ENCODE peak calls at places on chromosomes 11 and 22, in five cellular contexts. Z, E, M, G and P are unnamed samples.

GRCh38 chr11:9462172-9462799 is 1.5 kb downstream of the ZNF143 start:
- DNase-seq in G (no peak), M (peak; percentile 3), E (no peak), Z (no peak), P (no peak)

GRCh38 chr11:30451642-30452041 is 128.7 kb downstream of the ARL14EP start:
- DNase-seq in G (no peak), Z (no peak), E (no peak), M (no peak), P (no peak)

GRCh38 chr11:117465236-117465997 is 137.8 kb downstream of the CEP164 start:
- DNase-seq in Z (no peak), E (no peak), G (no peak), M (no peak), P (no peak)

GRCh38 chr22:23097412-23098229 is 27.3 kb downstream of the GNAZ start:
- DNase-seq in E (no peak), Z (no peak), G (no peak), M (no peak), P (no peak)

GRCh38 chr11:108592591-108593213 is 866 bp downstream of the EXPH5 start:
- DNase-seq in M (no peak), Z (peak; percentile 27), G (no peak), E (peak; percentile 3), P (no peak)

GRCh38 chr22:20926243-20926642 is 9.0 kb downstream of the CRKL start:
- DNase-seq in G (no peak), Z (no peak), E (no peak), M (no peak), P (no peak)

GRCh38 chr11:12537778-12538401 is 136.3 kb upstream of the TEAD1 start:
- DNase-seq in Z (no peak), M (no peak), E (no peak), G (no peak), P (no peak)

GRCh38 chr22:42202048-42202447 is 68.4 kb downstream of the TCF20 start:
- DNase-seq in G (no peak), E (no peak), Z (no peak), M (no peak), P (no peak)

GRCh38 chr22:30701872-30702271 is 7.2 kb downstream of the OSBP2 start:
- DNase-seq in E (no peak), Z (no peak), G (no peak), M (peak; percentile 3), P (no peak)

GRCh38 chr11:12909866-12910265 is 99.2 kb upstream of the RASSF10 start:
- DNase-seq in G (no peak), Z (no peak), M (no peak), E (no peak), P (no peak)

GRCh38 chr11:98964146-98964545 is 56.6 kb upstream of the CNTN5 start:
- DNase-seq in E (no peak), Z (no peak), G (no peak), M (no peak), P (no peak)

GRCh38 chr11:8384199-8384821 is 120.6 kb upstream of the LMO1 start:
- DNase-seq in Z (no peak), E (no peak), G (no peak), M (no peak), P (no peak)

GRCh38 chr11:61731956-61732675 is 20.3 kb upstream of the MYRF start:
- DNase-seq in E (no peak), G (no peak), M (no peak), Z (no peak), P (no peak)

GRCh38 chr11:67304511-67305113 is 1.3 kb downstream of the SSH3 start:
- DNase-seq in M (no peak), Z (no peak), G (no peak), E (no peak), P (no peak)

GRCh38 chr11:40514124-40514523 is 945.3 kb downstream of the LRRC4C start:
- DNase-seq in M (peak; percentile 1), G (no peak), Z (no peak), E (no peak), P (peak; percentile 31)

GRCh38 chr22:22855617-22856308 is 31.9 kb upstream of the IGLL5 start:
- DNase-seq in M (no peak), Z (no peak), G (no peak), E (peak; percentile 15), P (no peak)

GRCh38 chr11:45927684-45928413 is 5.4 kb downstream of the LARGE2 start:
- DNase-seq in Z (no peak), E (no peak), M (no peak), G (no peak), P (no peak)

GRCh38 chr11:62404435-62404834 is 14.4 kb upstream of the SCGB1A1 start:
- DNase-seq in G (no peak), E (no peak), M (no peak), Z (no peak), P (no peak)

GRCh38 chr11:12287009-12287373 is 90.4 kb upstream of the PARVA start:
- DNase-seq in G (no peak), E (no peak), Z (no peak), M (peak; percentile 93), P (peak; percentile 37)

GRCh38 chr11:76701701-76702100 is 31.2 kb upstream of the LRRC32 start:
- DNase-seq in Z (no peak), E (no peak), M (peak; percentile 62), G (no peak), P (no peak)

GRCh38 chr11:74487875-74488274 is 5.6 kb downstream of the LIPT2 start:
- DNase-seq in M (no peak), G (no peak), E (no peak), Z (no peak), P (no peak)

GRCh38 chr22:44678245-44678979 is 23.6 kb upstream of the PRR5 start:
- DNase-seq in E (no peak), Z (no peak), G (no peak), M (no peak), P (no peak)

GRCh38 chr11:1888347-1888753 is 3.3 kb downstream of the PRR33 start:
- DNase-seq in M (no peak), Z (no peak), E (no peak), G (no peak), P (no peak)

GRCh38 chr11:102760355-102761035 is 19.9 kb downstream of the MMP10 start:
- DNase-seq in E (no peak), Z (no peak), M (peak; percentile 97), G (no peak), P (peak; percentile 95)

GRCh38 chr11:46238078-46238966 is 39.1 kb upstream of the CREB3L1 start:
- DNase-seq in G (no peak), E (peak; percentile 42), Z (peak; percentile 49), M (peak; percentile 33), P (no peak)

GRCh38 chr11:46330154-46330886 is 16.9 kb upstream of the DGKZ start:
- DNase-seq in Z (no peak), G (peak; percentile 93), M (no peak), E (no peak), P (no peak)

GRCh38 chr11:15770798-15771414 is 585.4 kb downstream of the SOX6 start:
- DNase-seq in M (no peak), G (no peak), E (no peak), Z (no peak), P (no peak)

GRCh38 chr11:125401746-125402145 is 94.3 kb downstream of the FEZ1 start:
- DNase-seq in Z (no peak), G (no peak), M (no peak), E (no peak), P (no peak)

GRCh38 chr11:68904458-68904847 is 762 bp downstream of the IGHMBP2 start:
- DNase-seq in G (no peak), Z (no peak), M (no peak), E (no peak), P (no peak)

GRCh38 chr22:29380032-29380781 is 8.2 kb downstream of the AP1B1 start:
- DNase-seq in Z (no peak), M (peak; percentile 82), E (no peak), G (no peak), P (peak; percentile 39)

GRCh38 chr11:114776956-114777355 is 98.6 kb downstream of the NXPE2 start:
- DNase-seq in Z (no peak), M (no peak), G (no peak), E (no peak), P (no peak)

GRCh38 chr11:117239295-117239694 is 6.8 kb downstream of the RNF214 start:
- DNase-seq in G (no peak), M (peak; percentile 99), E (no peak), Z (no peak), P (peak; percentile 66)